ENCODE peak calls at places on chromosomes 12 and 14, in five cellular contexts. E is ovary, C is NB4, V is right atrium auricular region, J is heart right ventricle. R is an unnamed sample.

GRCh38 chr12:124764451-124764850 is 99.2 kb downstream of the SCARB1 start:
- DNase-seq in E (no peak), C (peak), V (no peak), J (no peak), R (peak)

GRCh38 chr14:61911534-61911933 is 149.3 kb downstream of the SNAPC1 start:
- DNase-seq in E (no peak), C (no peak), V (no peak), J (no peak), R (no peak)

GRCh38 chr12:30825341-30825740 is 70.6 kb upstream of the CAPRIN2 start:
- DNase-seq in E (no peak), C (no peak), V (peak), J (no peak), R (no peak)

GRCh38 chr12:632102-632696 is 31.0 kb downstream of the NINJ2 start:
- DNase-seq in E (no peak), C (peak), V (no peak), J (no peak), R (peak)

GRCh38 chr14:74580275-74580672 is 31.8 kb downstream of the LTBP2 start:
- DNase-seq in E (peak), C (no peak), V (no peak), J (no peak), R (no peak)

GRCh38 chr14:75849496-75849895 is 132.3 kb downstream of the TGFB3 start:
- DNase-seq in E (no peak), C (no peak), V (no peak), J (no peak), R (no peak)

GRCh38 chr14:36751116-36751515 is 89.5 kb downstream of the PAX9 start:
- DNase-seq in E (no peak), C (no peak), V (no peak), J (no peak), R (no peak)

GRCh38 chr12:80763874-80764273 is 47.2 kb downstream of the MYF5 start:
- DNase-seq in E (no peak), C (peak), V (no peak), J (no peak), R (peak)

GRCh38 chr14:66043921-66044320 is 442.2 kb upstream of the CCDC196 start:
- DNase-seq in E (no peak), C (no peak), V (no peak), J (no peak), R (peak)

GRCh38 chr14:44640416-44640815 is 133.3 kb upstream of the FSCB start:
- DNase-seq in E (no peak), C (no peak), V (no peak), J (no peak), R (no peak)

GRCh38 chr14:89507521-89507920 is 90.5 kb upstream of the FOXN3 start:
- DNase-seq in E (no peak), C (no peak), V (no peak), J (no peak), R (peak)

GRCh38 chr14:76531821-76532318 is 155.9 kb downstream of the ESRRB start:
- DNase-seq in E (no peak), C (no peak), V (no peak), J (no peak), R (no peak)

GRCh38 chr14:61925043-61925442 is 162.8 kb downstream of the SNAPC1 start:
- DNase-seq in E (no peak), C (peak), V (no peak), J (no peak), R (peak)

GRCh38 chr12:13980548-13981295 is 680 bp downstream of the GRIN2B start:
- DNase-seq in E (no peak), C (no peak), V (no peak), J (no peak), R (no peak)

GRCh38 chr12:101773560-101774206 is 34.4 kb upstream of the SYCP3 start:
- DNase-seq in E (peak), C (peak), V (peak), J (peak), R (peak)

GRCh38 chr12:118290130-118290529 is 82.6 kb downstream of the TAOK3 start:
- DNase-seq in E (no peak), C (no peak), V (no peak), J (no peak), R (no peak)

DNA sequence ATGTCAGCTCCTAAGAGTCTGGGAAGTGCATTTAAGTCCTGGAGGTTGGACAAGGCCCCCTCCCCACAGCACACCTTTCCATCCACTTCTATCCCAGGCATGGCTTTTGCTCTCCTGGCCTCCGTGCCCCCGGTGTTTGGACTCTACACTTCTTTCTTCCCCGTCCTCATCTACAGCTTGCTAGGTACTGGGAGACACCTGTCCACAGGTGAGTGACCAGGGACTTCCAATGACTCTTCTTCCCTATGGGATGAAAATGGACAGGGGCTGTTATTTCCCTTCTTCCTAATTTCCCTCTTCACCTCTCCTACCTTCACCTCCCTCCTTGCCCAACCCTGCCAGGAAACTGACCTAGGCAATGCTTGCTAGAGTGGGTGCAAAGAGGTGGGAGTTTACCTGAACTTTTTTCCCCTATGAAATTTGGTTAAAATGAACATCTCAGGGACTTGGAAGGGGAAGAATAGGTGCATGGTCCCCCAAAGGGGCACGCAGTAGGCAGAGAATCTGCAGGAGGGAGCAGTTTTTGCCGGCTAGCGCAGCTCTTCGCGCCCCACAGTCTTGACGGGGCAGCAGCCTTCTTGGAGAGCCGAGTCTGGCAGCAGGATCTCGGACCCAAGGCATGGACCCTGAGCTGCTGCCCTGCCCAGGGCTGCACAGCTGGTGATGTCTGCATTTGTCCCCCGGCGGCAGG is 9.2 kb downstream of the ARHGEF25 start:
- DNase-seq in E (no peak), C (no peak), V (no peak), J (no peak), R (no peak)
- H3K4me3 ChIP-seq in E (no peak), C (no peak), V (no peak), J (peak), R (no peak)

GRCh38 chr12:2360630-2361170 is 307.9 kb downstream of the CACNA1C start:
- DNase-seq in E (no peak), C (peak), V (no peak), J (no peak), R (no peak)
- TF ChIP-seq CTCF in E (no peak), C (peak), V (no peak), J (peak), R (peak)

GRCh38 chr14:69768873-69769272 is 1.9 kb downstream of the SRSF5 start:
- DNase-seq in E (no peak), C (no peak), V (no peak), J (no peak), R (no peak)
- H3K4me3 ChIP-seq in E (no peak), C (peak), V (peak), J (peak), R (peak)

GRCh38 chr14:26276757-26277156 is 321.1 kb downstream of the NOVA1 start:
- DNase-seq in E (no peak), C (peak), V (no peak), J (no peak), R (no peak)
- TF ChIP-seq CTCF in E (no peak), C (peak), V (no peak), J (no peak), R (no peak)